ENCODE peak calls at places on chromosome 13, in four cellular contexts. One of them, this sample, is unnamed.

GRCh38 chr13:87674143-87674772 is 3.1 kb downstream of the SLITRK5 start:
- DNase-seq in fibroblast of lung: no peak
- DNase-seq in A549: no peak
- DNase-seq in HepG2: no peak
- DNase-seq in this sample: no peak

GRCh38 chr13:30587231-30587630 is 30.5 kb upstream of the USPL1 start:
- DNase-seq in fibroblast of lung: no peak
- DNase-seq in A549: no peak
- DNase-seq in HepG2: no peak
- DNase-seq in this sample: no peak

GRCh38 chr13:99496322-99497142 is 4.7 kb upstream of the TM9SF2 start:
- DNase-seq in fibroblast of lung: peak; percentile 28
- DNase-seq in A549: peak; percentile 84
- DNase-seq in HepG2: peak; percentile 98
- DNase-seq in this sample: peak; percentile 72

GRCh38 chr13:106373989-106374572 is 161.4 kb downstream of the EFNB2 start:
- DNase-seq in fibroblast of lung: peak; percentile 78
- DNase-seq in A549: no peak
- DNase-seq in HepG2: no peak
- DNase-seq in this sample: no peak

GRCh38 chr13:36133950-36134349 is 2.8 kb upstream of the DCLK1 start:
- DNase-seq in fibroblast of lung: no peak
- DNase-seq in A549: no peak
- DNase-seq in HepG2: no peak
- DNase-seq in this sample: no peak

GRCh38 chr13:112892759-112893569 is 76.0 kb upstream of the MCF2L start:
- DNase-seq in fibroblast of lung: no peak
- DNase-seq in A549: no peak
- DNase-seq in HepG2: peak; percentile 83
- DNase-seq in this sample: peak; percentile 68

GRCh38 chr13:49536144-49536873 is 40.6 kb downstream of the PHF11 start:
- DNase-seq in fibroblast of lung: no peak
- DNase-seq in A549: no peak
- DNase-seq in HepG2: no peak
- DNase-seq in this sample: no peak

GRCh38 chr13:50198508-50198907 is 183.3 kb downstream of the KCNRG start:
- DNase-seq in fibroblast of lung: peak; percentile 21
- DNase-seq in A549: no peak
- DNase-seq in HepG2: no peak
- DNase-seq in this sample: no peak

GRCh38 chr13:44734204-44734707 is 158.1 kb upstream of the TSC22D1 start:
- DNase-seq in fibroblast of lung: peak; percentile 64
- DNase-seq in A549: no peak
- DNase-seq in HepG2: no peak
- DNase-seq in this sample: peak; percentile 80

GRCh38 chr13:29801737-29802305 is 48.6 kb downstream of the UBL3 start:
- DNase-seq in fibroblast of lung: no peak
- DNase-seq in A549: no peak
- DNase-seq in HepG2: no peak
- DNase-seq in this sample: no peak

GRCh38 chr13:80245162-80245733 is 95.7 kb downstream of the SPRY2 start:
- DNase-seq in fibroblast of lung: no peak
- DNase-seq in A549: no peak
- DNase-seq in HepG2: no peak
- DNase-seq in this sample: no peak

GRCh38 chr13:75704942-75705320 is 68.8 kb downstream of the LMO7 start:
- DNase-seq in fibroblast of lung: no peak
- DNase-seq in A549: peak; percentile 64
- DNase-seq in HepG2: no peak
- DNase-seq in this sample: peak; percentile 67

GRCh38 chr13:51953347-51953746 is 57.9 kb downstream of the ATP7B start:
- DNase-seq in fibroblast of lung: no peak
- DNase-seq in A549: no peak
- DNase-seq in HepG2: no peak
- DNase-seq in this sample: no peak

GRCh38 chr13:51955841-51956603 is 55.2 kb downstream of the ATP7B start:
- DNase-seq in fibroblast of lung: no peak
- DNase-seq in A549: no peak
- DNase-seq in HepG2: no peak
- DNase-seq in this sample: no peak

GRCh38 chr13:51946163-51946669 is 65.0 kb downstream of the ATP7B start:
- DNase-seq in fibroblast of lung: no peak
- DNase-seq in A549: no peak
- DNase-seq in HepG2: no peak
- DNase-seq in this sample: no peak

GRCh38 chr13:51955281-51955771 is 55.9 kb downstream of the ATP7B start:
- DNase-seq in fibroblast of lung: peak; percentile 6
- DNase-seq in A549: no peak
- DNase-seq in HepG2: no peak
- DNase-seq in this sample: no peak

DNA sequence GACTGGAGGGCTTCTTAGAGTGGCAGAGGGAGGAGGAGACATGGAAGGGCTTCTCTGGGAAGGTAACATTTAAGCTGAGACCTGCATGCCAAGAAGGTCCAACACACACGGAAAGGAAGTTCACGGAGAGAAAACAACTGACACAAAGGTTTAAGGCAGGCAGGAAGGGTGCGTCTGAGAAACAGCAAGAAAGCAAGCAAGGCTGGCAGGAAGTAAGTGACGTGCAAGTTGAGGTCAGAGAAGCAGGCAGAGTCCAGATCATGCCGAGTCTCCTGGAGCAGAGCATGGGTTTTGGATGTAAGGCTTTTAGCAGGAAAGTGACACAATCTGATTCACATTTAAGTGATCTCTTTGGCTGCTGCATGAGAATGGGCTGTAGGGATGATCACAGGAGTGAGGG is 60.5 kb downstream of the ATP7B start:
- DNase-seq in fibroblast of lung: no peak
- DNase-seq in A549: no peak
- DNase-seq in HepG2: no peak
- DNase-seq in this sample: no peak
- TF ChIP-seq CTCF in fibroblast of lung: no peak
- TF ChIP-seq CTCF in A549: no peak
- TF ChIP-seq CTCF in HepG2: no peak
- TF ChIP-seq CTCF in this sample: no peak

GRCh38 chr13:51583875-51584730 is at the start of gene WDFY2:
- DNase-seq in fibroblast of lung: peak; percentile 100
- DNase-seq in A549: peak; percentile 99
- DNase-seq in HepG2: peak; percentile 99
- DNase-seq in this sample: peak; percentile 100
- TF ChIP-seq CTCF in fibroblast of lung: no peak
- TF ChIP-seq CTCF in A549: no peak
- TF ChIP-seq CTCF in HepG2: peak; percentile 64
- TF ChIP-seq CTCF in this sample: peak; percentile 46

GRCh38 chr13:71629167-71629566 is 237.8 kb downstream of the DACH1 start:
- DNase-seq in fibroblast of lung: no peak
- DNase-seq in A549: no peak
- DNase-seq in HepG2: no peak
- DNase-seq in this sample: no peak

GRCh38 chr13:71625183-71625582 is 241.8 kb downstream of the DACH1 start:
- DNase-seq in fibroblast of lung: peak; percentile 35
- DNase-seq in A549: no peak
- DNase-seq in HepG2: no peak
- DNase-seq in this sample: no peak

GRCh38 chr13:71625694-71626093 is 241.3 kb downstream of the DACH1 start:
- DNase-seq in fibroblast of lung: peak; percentile 69
- DNase-seq in A549: no peak
- DNase-seq in HepG2: no peak
- DNase-seq in this sample: no peak

GRCh38 chr13:71624641-71625040 is 242.4 kb downstream of the DACH1 start:
- DNase-seq in fibroblast of lung: peak; percentile 29
- DNase-seq in A549: no peak
- DNase-seq in HepG2: no peak
- DNase-seq in this sample: no peak

DNA sequence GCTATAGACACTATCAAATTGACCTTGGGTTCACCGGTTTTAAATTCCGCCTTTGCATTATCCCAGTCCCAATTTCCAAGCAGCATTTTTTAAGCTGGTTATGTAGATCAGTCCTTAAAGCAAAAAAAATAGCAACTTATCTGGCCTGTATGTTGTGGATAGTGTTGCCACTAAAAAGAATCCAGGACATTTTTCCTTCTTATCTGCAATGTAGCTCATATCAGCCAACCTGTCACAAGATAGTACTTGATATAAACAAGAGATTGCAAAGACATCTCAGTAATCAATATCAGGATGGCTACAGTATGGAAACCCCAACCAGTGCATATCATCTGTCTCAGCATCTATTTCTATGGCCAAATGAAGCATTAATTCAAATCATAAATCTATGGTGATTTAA is 240.6 kb downstream of the DACH1 start:
- DNase-seq in fibroblast of lung: no peak
- DNase-seq in A549: no peak
- DNase-seq in HepG2: no peak
- DNase-seq in this sample: no peak
- TF ChIP-seq CTCF in fibroblast of lung: no peak
- TF ChIP-seq CTCF in A549: no peak
- TF ChIP-seq CTCF in HepG2: no peak
- TF ChIP-seq CTCF in this sample: no peak

GRCh38 chr13:62019858-62020257 is 604.2 kb upstream of the PCDH20 start:
- DNase-seq in fibroblast of lung: no peak
- DNase-seq in A549: no peak
- DNase-seq in HepG2: no peak
- DNase-seq in this sample: no peak

GRCh38 chr13:62014299-62014698 is 598.6 kb upstream of the PCDH20 start:
- DNase-seq in fibroblast of lung: peak; percentile 2
- DNase-seq in A549: peak; percentile 17
- DNase-seq in HepG2: peak; percentile 9
- DNase-seq in this sample: no peak
- TF ChIP-seq CTCF in fibroblast of lung: no peak
- TF ChIP-seq CTCF in A549: peak; percentile 44
- TF ChIP-seq CTCF in HepG2: peak; percentile 15
- TF ChIP-seq CTCF in this sample: no peak

GRCh38 chr13:92575782-92576181 is 650.8 kb upstream of the GPC6 start:
- DNase-seq in fibroblast of lung: no peak
- DNase-seq in A549: no peak
- DNase-seq in HepG2: no peak
- DNase-seq in this sample: no peak

GRCh38 chr13:92578358-92578757 is 648.2 kb upstream of the GPC6 start:
- DNase-seq in fibroblast of lung: no peak
- DNase-seq in A549: no peak
- DNase-seq in HepG2: no peak
- DNase-seq in this sample: no peak

GRCh38 chr13:92572190-92572589 is 654.4 kb upstream of the GPC6 start:
- DNase-seq in fibroblast of lung: no peak
- DNase-seq in A549: no peak
- DNase-seq in HepG2: no peak
- DNase-seq in this sample: no peak

GRCh38 chr13:92573467-92574057 is 653.0 kb upstream of the GPC6 start:
- DNase-seq in fibroblast of lung: peak; percentile 33
- DNase-seq in A549: peak; percentile 12
- DNase-seq in HepG2: peak; percentile 44
- DNase-seq in this sample: no peak

DNA sequence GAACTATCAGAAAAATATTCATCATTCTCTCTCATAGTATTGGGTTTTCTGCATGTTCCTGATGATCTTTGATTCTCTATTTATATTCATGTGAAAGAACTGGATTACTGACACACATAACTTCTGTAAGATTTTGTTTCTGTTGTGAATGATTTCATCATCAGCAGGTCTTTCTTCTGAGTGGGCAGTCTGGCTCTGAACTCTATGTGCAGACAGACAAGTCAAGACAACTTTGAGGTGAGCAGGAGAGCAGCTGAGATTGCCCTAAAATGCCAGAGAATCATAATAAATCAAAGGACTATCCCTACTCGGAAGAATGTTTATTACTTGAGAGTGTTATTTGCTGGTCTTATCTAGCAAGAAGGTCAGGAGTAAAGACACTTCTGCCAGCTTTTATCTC is 652.1 kb upstream of the GPC6 start:
- DNase-seq in fibroblast of lung: peak; percentile 9
- DNase-seq in A549: no peak
- DNase-seq in HepG2: no peak
- DNase-seq in this sample: no peak
- TF ChIP-seq CTCF in fibroblast of lung: no peak
- TF ChIP-seq CTCF in A549: no peak
- TF ChIP-seq CTCF in HepG2: no peak
- TF ChIP-seq CTCF in this sample: no peak

GRCh38 chr13:109764474-109765292 is 21.7 kb downstream of the IRS2 start:
- DNase-seq in fibroblast of lung: peak; percentile 47
- DNase-seq in A549: no peak
- DNase-seq in HepG2: no peak
- DNase-seq in this sample: no peak
- TF ChIP-seq CTCF in fibroblast of lung: no peak
- TF ChIP-seq CTCF in A549: no peak
- TF ChIP-seq CTCF in HepG2: peak; percentile 19
- TF ChIP-seq CTCF in this sample: no peak